ENCODE peak calls at places on chromosomes 12 and 14, in five cellular contexts. Z, I, J, T and E are unnamed samples.

GRCh38 chr12:50568338-50569155 is 63.8 kb downstream of the DIP2B start:
- DNase-seq in Z (no peak), I (no peak), J (no peak), T (no peak), E (no peak)

GRCh38 chr12:29899212-29899931 is 115.6 kb upstream of the TMTC1 start:
- DNase-seq in Z (no peak), I (no peak), J (no peak), T (no peak), E (no peak)

GRCh38 chr14:100147181-100147631 is 12.2 kb downstream of the DEGS2 start:
- DNase-seq in Z (no peak), I (no peak), J (no peak), T (no peak), E (no peak)

GRCh38 chr14:95946867-95947266 is 70.2 kb downstream of the TUNAR start:
- DNase-seq in Z (no peak), I (no peak), J (no peak), T (no peak), E (no peak)

GRCh38 chr14:52327374-52328226 is 13.5 kb downstream of the PTGER2 start:
- DNase-seq in Z (no peak), I (peak), J (no peak), T (no peak), E (no peak)

GRCh38 chr12:110091136-110091711 is 32.9 kb upstream of the IFT81 start:
- DNase-seq in Z (no peak), I (no peak), J (no peak), T (no peak), E (no peak)

GRCh38 chr12:55499810-55500252 is 7.7 kb downstream of the OR6C68 start:
- DNase-seq in Z (no peak), I (no peak), J (no peak), T (no peak), E (no peak)

GRCh38 chr12:11904124-11904523 is 166.6 kb upstream of the BCL2L14 start:
- DNase-seq in Z (no peak), I (no peak), J (no peak), T (no peak), E (no peak)

GRCh38 chr14:72611506-72611905 is 282.4 kb downstream of the DPF3 start:
- DNase-seq in Z (no peak), I (no peak), J (no peak), T (no peak), E (no peak)

GRCh38 chr12:129550353-129550752 is 353.5 kb downstream of the TMEM132D start:
- DNase-seq in Z (no peak), I (no peak), J (peak), T (no peak), E (no peak)